ENCODE peak calls at places on chromosomes 3 and 15, in five cellular contexts. One of them, this sample, is unnamed.

GRCh38 chr15:68203486-68203885 is 1.6 kb downstream of the CALML4 start:
- DNase-seq in breast epithelium: no peak
- DNase-seq in endothelial cell of umbilical vein: no peak
- DNase-seq in cardiac muscle cell: no peak
- DNase-seq in testis: no peak
- DNase-seq in this sample: no peak

GRCh38 chr15:69668963-69669362 is 216.3 kb downstream of the RPLP1 start:
- DNase-seq in cardiac muscle cell: no peak
- DNase-seq in testis: no peak
- DNase-seq in breast epithelium: no peak
- DNase-seq in endothelial cell of umbilical vein: no peak
- DNase-seq in this sample: peak; percentile 71

GRCh38 chr15:40085225-40085624 is 23.5 kb downstream of the BMF start:
- DNase-seq in endothelial cell of umbilical vein: no peak
- DNase-seq in breast epithelium: no peak
- DNase-seq in testis: no peak
- DNase-seq in cardiac muscle cell: no peak
- DNase-seq in this sample: no peak

GRCh38 chr15:61857169-61857829 is 202.9 kb downstream of the VPS13C start:
- DNase-seq in endothelial cell of umbilical vein: peak; percentile 55
- DNase-seq in cardiac muscle cell: no peak
- DNase-seq in testis: no peak
- DNase-seq in breast epithelium: no peak
- DNase-seq in this sample: no peak

GRCh38 chr3:184505053-184505452 is 56.5 kb upstream of the EPHB3 start:
- DNase-seq in cardiac muscle cell: no peak
- DNase-seq in breast epithelium: no peak
- DNase-seq in endothelial cell of umbilical vein: no peak
- DNase-seq in testis: no peak
- DNase-seq in this sample: no peak

GRCh38 chr15:69467636-69468035 is 15.0 kb downstream of the RPLP1 start:
- DNase-seq in cardiac muscle cell: no peak
- DNase-seq in endothelial cell of umbilical vein: no peak
- DNase-seq in breast epithelium: no peak
- DNase-seq in testis: no peak
- DNase-seq in this sample: no peak

GRCh38 chr15:66912001-66912400 is 153.4 kb upstream of the SMAD3 start:
- DNase-seq in endothelial cell of umbilical vein: no peak
- DNase-seq in testis: no peak
- DNase-seq in cardiac muscle cell: no peak
- DNase-seq in breast epithelium: no peak
- DNase-seq in this sample: peak; percentile 51

GRCh38 chr3:55297235-55297634 is 189.9 kb downstream of the WNT5A start:
- DNase-seq in testis: no peak
- DNase-seq in endothelial cell of umbilical vein: no peak
- DNase-seq in cardiac muscle cell: no peak
- DNase-seq in breast epithelium: no peak
- DNase-seq in this sample: no peak

GRCh38 chr3:196757876-196758739 is 18.5 kb downstream of the PAK2 start:
- DNase-seq in testis: no peak
- DNase-seq in endothelial cell of umbilical vein: peak; percentile 54
- DNase-seq in cardiac muscle cell: no peak
- DNase-seq in breast epithelium: no peak
- DNase-seq in this sample: peak; percentile 53

GRCh38 chr15:29938701-29939340 is 116.6 kb upstream of the TJP1 start:
- DNase-seq in testis: no peak
- DNase-seq in breast epithelium: no peak
- DNase-seq in endothelial cell of umbilical vein: no peak
- DNase-seq in cardiac muscle cell: no peak
- DNase-seq in this sample: no peak

GRCh38 chr3:21326704-21327103 is 424.3 kb downstream of the ZNF385D start:
- DNase-seq in endothelial cell of umbilical vein: peak; percentile 2
- DNase-seq in cardiac muscle cell: no peak
- DNase-seq in testis: no peak
- DNase-seq in breast epithelium: no peak
- DNase-seq in this sample: no peak

GRCh38 chr15:80434926-80435720 is 30.9 kb downstream of the ARNT2 start:
- DNase-seq in cardiac muscle cell: no peak
- DNase-seq in breast epithelium: no peak
- DNase-seq in endothelial cell of umbilical vein: no peak
- DNase-seq in testis: no peak
- DNase-seq in this sample: no peak

GRCh38 chr15:77410701-77411613 is 8.9 kb downstream of the PEAK1 start:
- DNase-seq in cardiac muscle cell: no peak
- DNase-seq in testis: no peak
- DNase-seq in endothelial cell of umbilical vein: no peak
- DNase-seq in breast epithelium: no peak
- DNase-seq in this sample: no peak

GRCh38 chr3:73508330-73508954 is 116.3 kb downstream of the PDZRN3 start:
- DNase-seq in testis: peak; percentile 76
- DNase-seq in breast epithelium: no peak
- DNase-seq in cardiac muscle cell: peak; percentile 87
- DNase-seq in endothelial cell of umbilical vein: peak; percentile 43
- DNase-seq in this sample: peak; percentile 46

GRCh38 chr3:115851571-115851970 is 228.3 kb downstream of the GAP43 start:
- DNase-seq in cardiac muscle cell: no peak
- DNase-seq in testis: no peak
- DNase-seq in breast epithelium: no peak
- DNase-seq in endothelial cell of umbilical vein: no peak
- DNase-seq in this sample: peak; percentile 4

GRCh38 chr3:101381809-101382208 is 61.4 kb upstream of the IMPG2 start:
- DNase-seq in endothelial cell of umbilical vein: peak; percentile 40
- DNase-seq in testis: no peak
- DNase-seq in cardiac muscle cell: peak; percentile 44
- DNase-seq in breast epithelium: no peak
- DNase-seq in this sample: no peak

GRCh38 chr3:126569390-126569975 is 10.8 kb upstream of the C3orf22 start:
- DNase-seq in testis: no peak
- DNase-seq in cardiac muscle cell: no peak
- DNase-seq in endothelial cell of umbilical vein: no peak
- DNase-seq in breast epithelium: no peak
- DNase-seq in this sample: no peak

GRCh38 chr3:16741890-16742289 is 136.7 kb upstream of the DAZL start:
- DNase-seq in testis: no peak
- DNase-seq in breast epithelium: no peak
- DNase-seq in endothelial cell of umbilical vein: no peak
- DNase-seq in cardiac muscle cell: peak; percentile 88
- DNase-seq in this sample: peak; percentile 57

GRCh38 chr15:42133892-42134502 is 22.4 kb downstream of the PLA2G4F start:
- DNase-seq in testis: peak; percentile 40
- DNase-seq in breast epithelium: no peak
- DNase-seq in endothelial cell of umbilical vein: peak; percentile 52
- DNase-seq in cardiac muscle cell: peak; percentile 58
- DNase-seq in this sample: peak; percentile 74

GRCh38 chr3:128845119-128845518 is 34.3 kb upstream of the ACAD9 start:
- DNase-seq in testis: no peak
- DNase-seq in endothelial cell of umbilical vein: no peak
- DNase-seq in breast epithelium: no peak
- DNase-seq in cardiac muscle cell: peak; percentile 17
- DNase-seq in this sample: no peak

GRCh38 chr15:68337826-68338225 is 60.3 kb downstream of the FEM1B start:
- DNase-seq in breast epithelium: no peak
- DNase-seq in testis: no peak
- DNase-seq in endothelial cell of umbilical vein: no peak
- DNase-seq in cardiac muscle cell: no peak
- DNase-seq in this sample: no peak

GRCh38 chr3:87488725-87489124 is 212.3 kb upstream of the POU1F1 start:
- DNase-seq in cardiac muscle cell: no peak
- DNase-seq in endothelial cell of umbilical vein: no peak
- DNase-seq in testis: no peak
- DNase-seq in breast epithelium: no peak
- DNase-seq in this sample: no peak

GRCh38 chr3:59108091-59108815 is 58.4 kb upstream of the CFAP20DC start:
- DNase-seq in cardiac muscle cell: no peak
- DNase-seq in endothelial cell of umbilical vein: no peak
- DNase-seq in breast epithelium: no peak
- DNase-seq in testis: no peak
- DNase-seq in this sample: no peak

GRCh38 chr15:65258370-65258769 is 28.3 kb downstream of the PARP16 start:
- DNase-seq in endothelial cell of umbilical vein: no peak
- DNase-seq in breast epithelium: no peak
- DNase-seq in testis: peak; percentile 45
- DNase-seq in cardiac muscle cell: no peak
- DNase-seq in this sample: no peak

GRCh38 chr3:126100688-126101301 is 16.9 kb upstream of the SLC41A3 start:
- DNase-seq in testis: no peak
- DNase-seq in endothelial cell of umbilical vein: peak; percentile 29
- DNase-seq in breast epithelium: no peak
- DNase-seq in cardiac muscle cell: no peak
- DNase-seq in this sample: no peak

GRCh38 chr3:42493798-42494151 is 8.7 kb upstream of the VIPR1 start:
- DNase-seq in testis: no peak
- DNase-seq in endothelial cell of umbilical vein: no peak
- DNase-seq in cardiac muscle cell: no peak
- DNase-seq in breast epithelium: peak; percentile 10
- DNase-seq in this sample: no peak

GRCh38 chr3:61173685-61174084 is 77.6 kb downstream of the FHIT start:
- DNase-seq in testis: no peak
- DNase-seq in endothelial cell of umbilical vein: peak; percentile 4
- DNase-seq in cardiac muscle cell: peak; percentile 1
- DNase-seq in breast epithelium: no peak
- DNase-seq in this sample: no peak

GRCh38 chr3:61177450-61177849 is 73.8 kb downstream of the FHIT start:
- DNase-seq in testis: no peak
- DNase-seq in breast epithelium: no peak
- DNase-seq in cardiac muscle cell: no peak
- DNase-seq in endothelial cell of umbilical vein: no peak
- DNase-seq in this sample: no peak

GRCh38 chr3:61169621-61170251 is 81.5 kb downstream of the FHIT start:
- DNase-seq in endothelial cell of umbilical vein: no peak
- DNase-seq in breast epithelium: no peak
- DNase-seq in cardiac muscle cell: no peak
- DNase-seq in testis: no peak
- DNase-seq in this sample: no peak

GRCh38 chr3:61168286-61168685 is 83.0 kb downstream of the FHIT start:
- DNase-seq in endothelial cell of umbilical vein: no peak
- DNase-seq in testis: no peak
- DNase-seq in cardiac muscle cell: no peak
- DNase-seq in breast epithelium: no peak
- DNase-seq in this sample: no peak

DNA sequence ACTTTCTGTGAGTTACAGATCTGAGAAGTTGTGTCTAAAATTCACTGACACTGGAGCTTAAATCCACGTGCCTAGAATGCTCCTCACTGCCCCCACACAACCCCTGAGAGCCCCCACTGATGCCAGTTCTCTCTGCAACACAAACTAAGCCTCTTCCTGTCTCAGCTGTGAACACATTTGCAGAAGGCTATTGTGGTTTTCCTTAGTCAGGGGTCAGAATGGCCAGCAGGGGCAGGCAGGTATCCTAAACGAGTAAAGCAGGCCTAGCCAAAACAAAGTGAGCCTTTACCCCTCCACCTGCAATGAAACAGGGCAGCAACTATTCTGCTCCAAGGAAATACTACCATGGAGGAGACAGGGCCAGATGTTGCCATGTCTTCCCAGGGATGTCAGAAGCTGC is 78.6 kb downstream of the FHIT start:
- DNase-seq in endothelial cell of umbilical vein: no peak
- DNase-seq in breast epithelium: no peak
- DNase-seq in testis: no peak
- DNase-seq in cardiac muscle cell: peak; percentile 36
- DNase-seq in this sample: no peak
- TF ChIP-seq CTCF in endothelial cell of umbilical vein: no peak
- TF ChIP-seq CTCF in breast epithelium: no peak
- TF ChIP-seq CTCF in testis: no peak
- TF ChIP-seq CTCF in cardiac muscle cell: no peak
- TF ChIP-seq CTCF in this sample: no peak

DNA sequence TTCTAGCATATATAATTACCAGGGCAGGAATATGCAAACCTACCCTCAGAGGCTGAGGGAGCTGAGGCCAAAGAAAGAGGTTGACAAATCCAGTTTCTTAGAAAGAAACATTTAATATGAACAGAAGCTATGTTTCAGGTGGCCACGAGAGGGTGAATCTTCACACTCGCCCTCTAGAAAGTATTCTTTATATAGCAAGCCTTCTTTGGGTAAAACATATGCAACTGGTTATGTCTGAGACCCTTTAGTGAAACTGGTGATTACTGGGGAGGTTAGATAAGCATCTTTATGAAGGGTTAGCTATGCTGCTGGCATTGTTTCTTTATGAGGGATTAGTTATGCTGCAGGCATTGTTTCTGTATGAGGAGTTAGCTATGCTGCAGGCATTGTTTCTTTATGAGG is 50.7 kb upstream of the GOLGA6L2 start:
- DNase-seq in endothelial cell of umbilical vein: no peak
- DNase-seq in testis: no peak
- DNase-seq in breast epithelium: no peak
- DNase-seq in cardiac muscle cell: peak; percentile 14
- DNase-seq in this sample: peak; percentile 11
- TF ChIP-seq CTCF in endothelial cell of umbilical vein: peak; percentile 17
- TF ChIP-seq CTCF in testis: peak; percentile 30
- TF ChIP-seq CTCF in breast epithelium: no peak
- TF ChIP-seq CTCF in cardiac muscle cell: peak; percentile 35
- TF ChIP-seq CTCF in this sample: peak; percentile 31

GRCh38 chr3:32421991-32422859 is 30.6 kb downstream of the CMTM7 start:
- DNase-seq in breast epithelium: peak; percentile 98
- DNase-seq in cardiac muscle cell: no peak
- DNase-seq in endothelial cell of umbilical vein: peak; percentile 97
- DNase-seq in testis: peak; percentile 80
- DNase-seq in this sample: no peak

GRCh38 chr3:32421185-32421584 is 29.5 kb downstream of the CMTM7 start:
- DNase-seq in testis: no peak
- DNase-seq in breast epithelium: no peak
- DNase-seq in cardiac muscle cell: no peak
- DNase-seq in endothelial cell of umbilical vein: peak; percentile 19
- DNase-seq in this sample: no peak

GRCh38 chr3:32419766-32420137 is 28.1 kb downstream of the CMTM7 start:
- DNase-seq in endothelial cell of umbilical vein: no peak
- DNase-seq in breast epithelium: no peak
- DNase-seq in testis: no peak
- DNase-seq in cardiac muscle cell: no peak
- DNase-seq in this sample: no peak

GRCh38 chr3:32422943-32423342 is 31.3 kb downstream of the CMTM7 start:
- DNase-seq in breast epithelium: no peak
- DNase-seq in cardiac muscle cell: no peak
- DNase-seq in endothelial cell of umbilical vein: no peak
- DNase-seq in testis: no peak
- DNase-seq in this sample: no peak

GRCh38 chr3:32420138-32420981 is 28.7 kb downstream of the CMTM7 start:
- DNase-seq in breast epithelium: peak; percentile 93
- DNase-seq in cardiac muscle cell: peak; percentile 48
- DNase-seq in endothelial cell of umbilical vein: peak; percentile 85
- DNase-seq in testis: peak; percentile 40
- DNase-seq in this sample: peak; percentile 76
- TF ChIP-seq CTCF in breast epithelium: peak; percentile 81
- TF ChIP-seq CTCF in cardiac muscle cell: peak; percentile 21
- TF ChIP-seq CTCF in endothelial cell of umbilical vein: peak; percentile 22
- TF ChIP-seq CTCF in testis: peak; percentile 19
- TF ChIP-seq CTCF in this sample: no peak

DNA sequence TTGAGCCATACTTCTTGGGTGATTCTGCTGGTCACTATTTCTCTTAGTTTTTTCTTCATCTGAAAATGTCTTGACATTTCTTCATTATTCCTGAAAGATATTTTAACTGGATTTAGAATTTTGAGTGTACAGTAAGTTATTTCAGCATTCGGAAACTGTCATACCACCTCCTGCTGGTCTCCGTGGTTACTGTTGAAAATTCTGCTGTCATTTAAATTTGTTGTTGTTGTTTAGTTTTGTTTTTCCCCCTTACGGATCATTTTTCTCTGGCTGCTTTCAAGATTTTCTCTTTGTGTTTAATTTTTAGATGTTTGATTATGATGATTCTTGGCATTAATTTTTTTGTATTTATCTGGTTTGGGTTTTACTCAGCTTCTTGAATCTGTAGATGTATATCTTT is 100.5 kb downstream of the CHRNA7 start:
- DNase-seq in testis: no peak
- DNase-seq in breast epithelium: no peak
- DNase-seq in endothelial cell of umbilical vein: no peak
- DNase-seq in cardiac muscle cell: no peak
- DNase-seq in this sample: no peak
- TF ChIP-seq CTCF in testis: no peak
- TF ChIP-seq CTCF in breast epithelium: no peak
- TF ChIP-seq CTCF in endothelial cell of umbilical vein: no peak
- TF ChIP-seq CTCF in cardiac muscle cell: no peak
- TF ChIP-seq CTCF in this sample: no peak

This sample was measured in activated CD8-positive, alpha-beta T cell treated with anti-CD3 and anti-CD28 coated beads for 36 hours.